ENCODE peak calls at places on chromosomes 12 and 14, in six cellular contexts. R is heart right ventricle; G is HL-60; V is CD4-positive, alpha-beta T cell; M is Peyer's patch; H is RWPE2. S is an unnamed sample.

GRCh38 chr14:53055003-53055402 is 98.1 kb downstream of the DDHD1 start:
- DNase-seq in V (no peak), R (no peak), H (no peak), M (no peak), G (no peak), S (no peak)

GRCh38 chr14:78606111-78606510 is 435.9 kb downstream of the NRXN3 start:
- DNase-seq in M (no peak), H (no peak), V (no peak), G (no peak), R (no peak), S (no peak)

GRCh38 chr14:72679106-72679505 is 214.8 kb downstream of the DPF3 start:
- DNase-seq in G (no peak), H (no peak), V (no peak), M (no peak), R (peak), S (peak)

GRCh38 chr14:92362781-92363235 is 39.8 kb downstream of the SLC24A4 start:
- DNase-seq in V (no peak), G (no peak), R (no peak), M (no peak), H (no peak), S (no peak)

GRCh38 chr12:2825133-2825532 is 9.7 kb downstream of the NRIP2 start:
- DNase-seq in H (no peak), V (no peak), M (no peak), G (no peak), R (no peak), S (no peak)

GRCh38 chr12:1805441-1806081 is 14.8 kb upstream of the LRTM2 start:
- DNase-seq in H (peak), R (peak), M (no peak), G (no peak), V (no peak), S (peak)

GRCh38 chr14:61176686-61177085 is 104.5 kb downstream of the TMEM30B start:
- DNase-seq in R (no peak), G (no peak), H (no peak), M (no peak), V (no peak), S (no peak)

GRCh38 chr12:29519585-29520182 is 22.2 kb upstream of the OVCH1 start:
- DNase-seq in G (no peak), V (peak), R (no peak), H (no peak), M (peak), S (no peak)

GRCh38 chr12:90548595-90548994 is 406.4 kb downstream of the CCER1 start:
- DNase-seq in H (no peak), M (no peak), G (no peak), V (no peak), R (no peak), S (no peak)

GRCh38 chr14:68781161-68782021 is 11.5 kb downstream of the ZFP36L1 start:
- DNase-seq in V (peak), H (no peak), R (no peak), G (no peak), M (peak), S (peak)

GRCh38 chr12:54051081-54051912 is 2.3 kb upstream of the HOXC4 start:
- DNase-seq in R (no peak), M (no peak), V (no peak), H (no peak), G (no peak), S (no peak)

GRCh38 chr12:21828779-21829178 is 54.3 kb upstream of the KCNJ8 start:
- DNase-seq in V (no peak), G (no peak), M (peak), H (no peak), R (no peak), S (peak)

GRCh38 chr12:22284871-22285270 is 49.6 kb downstream of the ST8SIA1 start:
- DNase-seq in M (no peak), G (no peak), R (no peak), V (no peak), H (no peak), S (no peak)

GRCh38 chr14:90815817-90816662 is at the start of gene TTC7B:
- DNase-seq in G (no peak), V (no peak), H (no peak), R (peak), M (no peak), S (peak)

GRCh38 chr12:28145211-28145610 is 45.0 kb upstream of the CCDC91 start:
- DNase-seq in V (no peak), H (no peak), G (no peak), M (no peak), R (no peak), S (no peak)

GRCh38 chr12:51793201-51793600 is 55.3 kb downstream of the FIGNL2 start:
- DNase-seq in V (no peak), R (no peak), G (no peak), H (no peak), M (no peak), S (no peak)

GRCh38 chr14:55005071-55005470 is 21.8 kb downstream of the WDHD1 start:
- DNase-seq in G (no peak), H (no peak), R (no peak), V (no peak), M (no peak), S (no peak)

DNA sequence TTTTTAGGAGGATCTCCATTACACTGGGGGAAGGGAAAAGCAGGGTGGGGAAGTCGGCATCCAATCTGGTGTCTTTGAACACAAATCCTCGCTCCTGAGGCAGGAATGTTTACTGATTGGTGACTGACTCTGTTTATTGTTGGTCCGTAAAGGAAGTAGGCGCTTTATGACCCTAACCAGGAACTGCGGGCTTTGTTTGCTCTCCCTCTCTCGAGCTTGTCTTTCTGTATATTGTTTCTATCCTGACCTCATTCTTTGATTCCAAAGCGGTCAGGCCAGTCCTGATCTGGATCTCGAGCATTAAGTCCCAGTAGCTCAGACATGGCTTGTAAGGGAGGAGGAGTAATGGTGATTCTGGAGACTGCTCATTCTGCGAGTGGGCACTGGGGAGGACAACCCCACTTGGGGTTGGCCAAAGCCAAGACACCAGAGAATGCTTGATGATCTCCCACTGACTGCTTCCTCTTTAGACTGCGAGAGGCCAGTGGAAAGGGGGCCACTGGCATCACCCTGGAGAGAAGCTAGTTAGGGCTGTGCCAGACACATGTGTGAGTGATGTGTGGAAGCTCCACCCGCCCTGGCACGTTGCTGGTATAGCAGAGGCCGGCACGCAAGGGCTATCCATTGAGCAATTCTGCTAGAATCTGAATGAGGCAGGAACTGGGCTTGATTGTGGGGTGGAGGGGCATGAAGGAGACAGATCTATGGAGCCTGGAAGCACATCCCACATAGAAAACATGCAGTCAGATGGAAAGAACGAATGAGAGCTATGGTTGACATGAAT is 194.6 kb downstream of the PAX9 start:
- DNase-seq in R (no peak), G (no peak), V (no peak), H (no peak), M (no peak), S (no peak)
- H3K27ac ChIP-seq in R (no peak), G (no peak), V (no peak), H (no peak), M (no peak), S (no peak)

DNA sequence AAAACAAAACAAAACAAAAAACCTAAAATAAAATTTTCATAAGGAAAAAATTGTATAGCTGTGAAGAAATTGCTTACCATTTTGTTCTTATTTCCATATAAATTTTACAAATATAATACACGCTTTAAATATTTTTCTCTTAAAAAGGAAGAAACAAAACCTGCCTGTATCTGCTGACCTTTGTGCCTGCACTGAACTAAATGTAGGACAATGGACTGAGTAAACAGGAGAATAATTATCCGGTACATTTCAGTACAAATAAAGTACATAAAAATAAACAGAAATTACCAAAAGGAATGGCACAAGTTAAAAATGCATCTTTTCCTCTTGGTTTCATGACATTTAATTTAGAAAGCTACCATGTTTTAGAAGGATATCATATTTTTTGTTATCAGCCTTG is 112.3 kb downstream of the DNAI7 start:
- DNase-seq in R (no peak), H (no peak), G (no peak), M (no peak), V (no peak), S (no peak)
- H3K27ac ChIP-seq in R (no peak), H (no peak), G (no peak), M (no peak), V (no peak), S (no peak)

DNA sequence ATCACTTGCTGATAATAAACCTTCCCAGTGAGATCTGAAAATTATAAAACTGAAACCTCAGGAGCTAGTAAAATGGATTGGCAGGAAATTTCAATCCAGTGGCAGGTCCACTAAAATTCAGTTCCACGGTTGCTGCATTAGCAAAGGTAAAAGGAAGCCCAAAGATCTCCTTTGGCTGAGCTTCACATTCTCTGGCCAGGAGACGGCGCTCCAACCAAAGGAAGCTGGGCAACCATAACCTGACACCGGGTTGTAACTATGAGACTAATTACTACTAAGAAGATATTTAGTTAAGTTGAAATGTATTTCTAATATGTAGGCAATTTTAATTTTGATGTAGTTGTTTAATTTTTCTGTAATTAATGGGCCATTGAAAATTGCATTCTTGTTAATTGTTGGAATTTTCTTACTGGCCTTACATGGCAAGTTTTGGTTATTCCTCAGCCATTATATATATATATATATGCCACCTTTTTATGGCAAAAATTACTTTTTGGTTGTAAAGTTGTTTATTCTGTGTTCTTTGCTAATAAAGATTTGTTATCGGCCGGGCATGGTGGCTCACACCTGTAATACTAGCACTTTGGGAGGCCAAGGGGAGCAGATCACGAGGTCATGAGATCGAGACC is 17.0 kb downstream of the OR8S1 start:
- DNase-seq in G (peak), R (peak), M (peak), V (peak), H (no peak), S (no peak)
- H3K27ac ChIP-seq in G (no peak), R (no peak), M (no peak), V (no peak), H (no peak), S (no peak)

DNA sequence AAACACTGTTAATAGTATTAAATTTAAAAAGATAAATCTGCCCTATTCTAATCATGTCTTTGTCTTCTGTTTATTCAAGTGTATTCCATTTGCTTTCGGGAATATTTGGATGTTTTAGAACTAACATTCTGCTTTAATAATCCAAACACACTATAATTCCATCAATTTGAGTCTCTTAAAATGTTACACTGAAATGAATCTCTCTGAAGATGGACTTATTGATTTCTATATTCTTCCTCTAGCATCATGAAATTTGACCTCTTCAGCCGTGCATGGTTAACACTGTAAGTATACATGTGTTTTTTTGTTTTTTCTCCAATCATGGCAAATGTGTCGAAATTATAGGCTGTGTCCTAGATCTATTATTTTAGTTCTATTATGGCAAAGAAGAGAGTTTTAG is 339.2 kb downstream of the ACSS3 start:
- DNase-seq in V (no peak), M (no peak), H (no peak), G (no peak), R (no peak), S (no peak)
- H3K27ac ChIP-seq in V (no peak), M (no peak), H (no peak), G (no peak), R (no peak), S (no peak)

DNA sequence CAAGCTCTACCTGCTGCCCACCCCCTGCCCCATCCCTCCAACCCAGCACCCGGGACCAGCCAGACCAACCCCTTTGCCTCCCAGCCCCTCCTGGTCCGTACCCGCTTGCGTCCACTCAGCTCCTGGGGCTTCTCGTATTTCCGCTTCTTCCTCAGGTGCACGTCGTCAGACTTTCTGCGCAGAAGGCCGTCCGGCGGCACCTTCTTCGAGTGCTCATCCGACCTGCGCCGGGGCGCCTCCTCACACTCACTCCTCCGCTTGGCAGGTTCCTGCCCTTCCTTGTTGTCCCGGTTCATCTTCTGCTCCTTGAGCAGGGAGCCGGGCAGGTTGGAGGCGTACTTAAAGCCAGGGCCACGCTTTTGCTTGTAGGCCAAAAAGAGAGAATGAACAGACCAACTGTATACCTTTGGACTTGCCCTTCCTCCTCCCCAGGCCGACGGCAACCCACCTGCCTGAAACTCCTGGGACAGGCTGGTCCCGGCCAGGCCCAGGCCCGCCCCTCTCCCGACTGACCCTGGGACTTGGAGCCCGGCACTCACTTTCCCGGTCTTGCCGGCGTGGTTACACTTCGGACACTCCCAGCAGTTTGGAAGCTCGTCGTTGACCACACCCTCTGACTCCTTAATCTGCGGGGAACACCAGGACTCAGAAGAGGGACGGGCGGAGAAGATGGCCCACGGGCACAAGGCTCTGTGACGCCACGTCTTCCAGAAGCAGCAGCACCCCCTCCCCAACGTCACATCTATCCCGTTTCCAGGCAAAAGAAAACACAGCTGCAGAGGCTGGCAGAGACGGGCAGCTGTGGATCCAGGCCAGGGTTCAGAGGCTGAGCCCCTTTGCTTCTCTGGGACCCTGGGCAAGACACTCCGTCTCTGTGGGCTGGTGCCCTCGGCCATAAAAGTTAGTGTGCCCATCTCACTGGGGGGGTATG is 44.3 kb downstream of the RNF34 start:
- DNase-seq in M (no peak), H (no peak), R (no peak), G (no peak), V (no peak), S (no peak)
- H3K27ac ChIP-seq in M (peak), H (no peak), R (no peak), G (no peak), V (no peak), S (no peak)

GRCh38 chr12:7127916-7128626 is 618 bp downstream of the RBP5 start:
- DNase-seq in V (no peak), M (no peak), R (no peak), H (no peak), G (no peak), S (no peak)
- H3K27ac ChIP-seq in V (no peak), M (peak), R (no peak), H (no peak), G (no peak), S (no peak)

GRCh38 chr14:103230021-103230420 is 104.0 kb upstream of the EIF5 start:
- DNase-seq in V (no peak), R (no peak), H (no peak), M (no peak), G (no peak), S (no peak)

GRCh38 chr14:103232338-103232808 is 101.7 kb upstream of the EIF5 start:
- DNase-seq in H (no peak), M (no peak), G (no peak), R (no peak), V (no peak), S (no peak)

GRCh38 chr14:103230658-103231334 is 103.2 kb upstream of the EIF5 start:
- DNase-seq in R (no peak), G (no peak), V (no peak), M (no peak), H (no peak), S (no peak)

GRCh38 chr14:103232831-103233319 is 101.2 kb upstream of the EIF5 start:
- DNase-seq in G (no peak), M (no peak), H (no peak), V (no peak), R (no peak), S (no peak)

DNA sequence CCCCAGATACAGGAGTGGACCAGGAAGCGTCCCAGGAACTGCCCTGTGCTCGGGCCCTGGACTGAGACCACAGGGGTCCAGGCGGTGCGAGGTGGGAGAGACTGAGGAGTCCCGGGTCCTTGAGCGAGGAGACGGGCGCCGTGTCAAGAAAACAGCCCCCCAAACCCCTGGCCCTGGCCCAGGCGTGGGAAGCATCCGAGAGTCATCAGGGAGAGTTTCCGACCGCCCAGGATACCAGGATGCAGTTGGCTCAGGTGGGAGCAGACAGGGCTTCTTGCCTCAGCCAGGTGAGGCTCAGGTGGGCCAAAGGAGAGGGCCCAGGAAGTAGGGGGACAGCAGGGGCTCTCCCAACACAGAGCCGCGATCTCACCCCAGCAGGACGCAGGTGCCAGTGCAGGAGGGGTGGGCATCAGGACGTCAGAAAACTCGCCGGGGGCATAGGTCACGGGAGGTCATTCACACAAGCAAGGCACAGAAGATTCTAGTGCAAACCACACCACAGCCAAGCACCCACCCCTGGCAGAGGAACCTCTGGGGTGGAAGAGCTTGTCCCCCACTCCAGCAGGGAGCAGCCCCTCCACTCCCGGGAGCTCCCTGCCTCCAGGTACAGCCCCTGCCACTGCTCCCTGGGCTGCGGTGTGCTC is 102.5 kb upstream of the EIF5 start:
- DNase-seq in H (no peak), G (no peak), R (no peak), M (no peak), V (no peak), S (no peak)
- H3K27ac ChIP-seq in H (no peak), G (no peak), R (no peak), M (no peak), V (no peak), S (no peak)

GRCh38 chr14:105045710-105046326 is 19.4 kb downstream of the GPR132 start:
- DNase-seq in H (peak), R (peak), V (peak), M (peak), G (peak), S (peak)

GRCh38 chr14:105050551-105050897 is 14.7 kb downstream of the GPR132 start:
- DNase-seq in R (no peak), M (peak), V (no peak), H (peak), G (no peak), S (peak)

GRCh38 chr14:105046891-105047282 is 18.3 kb downstream of the GPR132 start:
- DNase-seq in H (no peak), G (no peak), R (no peak), V (no peak), M (no peak), S (no peak)

GRCh38 chr14:105049753-105050550 is 15.3 kb downstream of the GPR132 start:
- DNase-seq in M (no peak), G (no peak), R (no peak), V (no peak), H (no peak), S (no peak)

DNA sequence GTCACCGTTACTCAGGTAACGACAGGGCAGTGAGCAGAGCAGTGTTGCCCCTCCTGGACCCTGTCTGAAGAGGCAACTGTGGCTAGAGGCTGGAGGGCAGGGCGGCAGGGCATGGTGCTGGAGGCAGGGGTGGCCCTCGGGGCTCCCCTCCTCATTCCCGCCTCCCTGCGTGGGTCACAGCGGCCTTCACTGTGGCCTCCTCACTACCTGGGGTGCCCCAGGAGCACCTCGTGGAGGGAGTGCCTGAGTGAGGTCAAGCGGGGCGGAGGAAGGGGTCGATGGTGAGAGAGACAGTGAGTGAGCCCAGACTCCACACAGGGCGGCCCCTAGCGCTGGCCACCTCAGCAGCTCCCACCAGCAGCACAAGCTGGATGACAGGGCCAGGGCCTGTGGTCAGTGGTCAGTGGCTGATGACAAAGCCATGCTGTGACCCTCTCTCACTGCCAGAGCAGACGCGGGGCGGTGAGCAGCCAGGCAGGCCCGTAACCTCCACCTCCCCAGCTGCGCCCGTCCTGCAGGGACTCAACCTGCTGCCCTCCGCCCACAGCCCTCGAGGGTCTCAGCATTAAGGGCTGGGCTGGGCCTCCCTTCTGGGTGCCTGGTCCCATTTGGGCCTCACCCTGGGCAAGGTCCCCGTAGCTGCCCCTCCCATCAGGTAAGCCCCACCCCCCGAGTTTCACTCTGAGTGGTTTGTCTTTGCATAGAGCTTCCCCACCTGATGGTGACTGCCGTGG is 17.8 kb downstream of the GPR132 start:
- DNase-seq in R (no peak), G (no peak), V (no peak), H (peak), M (no peak), S (peak)
- H3K27ac ChIP-seq in R (no peak), G (no peak), V (no peak), H (no peak), M (no peak), S (no peak)